ENCODE peak calls at places on chromosome 14, in four cellular contexts. B is neural progenitor cell, C is colonic mucosa, A is GM12878. F is an unnamed sample.

GRCh38 chr14:25111061-25111601 is 61.2 kb upstream of the STXBP6 start:
- DNase-seq in B (no peak), C (no peak), A (no peak), F (no peak)

GRCh38 chr14:102044566-102044965 is 42.3 kb downstream of the HSP90AA1 start:
- DNase-seq in B (no peak), C (no peak), A (no peak), F (no peak)

GRCh38 chr14:92556863-92557543 is 43.4 kb downstream of the RIN3 start:
- DNase-seq in B (no peak), C (no peak), A (no peak), F (no peak)

GRCh38 chr14:67908061-67908767 is 88.6 kb downstream of the RAD51B start:
- DNase-seq in B (no peak), C (no peak), A (no peak), F (no peak)

GRCh38 chr14:34173916-34174315 is 223.0 kb upstream of the EGLN3 start:
- DNase-seq in B (no peak), C (no peak), A (no peak), F (no peak)

GRCh38 chr14:104432611-104433231 is 146.8 kb upstream of the C14orf180 start:
- DNase-seq in B (no peak), C (no peak), A (no peak), F (no peak)

GRCh38 chr14:89240414-89240813 is 176.6 kb downstream of the FOXN3 start:
- DNase-seq in B (no peak), C (no peak), A (no peak), F (no peak)

GRCh38 chr14:50399251-50400032 is 2.8 kb upstream of the CDKL1 start:
- DNase-seq in B (no peak), C (peak; percentile 80), A (no peak), F (no peak)

GRCh38 chr14:102451064-102451352 is 58.6 kb downstream of the ANKRD9 start:
- DNase-seq in B (no peak), C (no peak), A (no peak), F (no peak)

GRCh38 chr14:35159742-35160409 is 37.5 kb downstream of the PRORP start:
- DNase-seq in B (no peak), C (no peak), A (no peak), F (no peak)

GRCh38 chr14:102554835-102555819 is 37.3 kb upstream of the RCOR1 start:
- DNase-seq in B (peak; percentile 87), C (peak; percentile 66), A (no peak), F (no peak)

GRCh38 chr14:68687746-68688145 is 105.1 kb downstream of the ZFP36L1 start:
- DNase-seq in B (no peak), C (no peak), A (no peak), F (no peak)

GRCh38 chr14:52692248-52692962 is 3.0 kb downstream of the ERO1A start:
- DNase-seq in B (no peak), C (no peak), A (no peak), F (no peak)

GRCh38 chr14:68888883-68889282 is 90.2 kb downstream of the ACTN1 start:
- DNase-seq in B (no peak), C (no peak), A (no peak), F (no peak)

GRCh38 chr14:22926316-22926715 is 2.9 kb downstream of the PRMT5 start:
- DNase-seq in B (no peak), C (peak; percentile 58), A (no peak), F (no peak)

GRCh38 chr14:90177537-90178189 is 78.7 kb upstream of the PSMC1 start:
- DNase-seq in B (no peak), C (no peak), A (no peak), F (no peak)

GRCh38 chr14:68110989-68111704 is 291.6 kb downstream of the RAD51B start:
- DNase-seq in B (no peak), C (no peak), A (peak; percentile 21), F (no peak)

GRCh38 chr14:56810341-56810740 is at the start of gene OTX2:
- DNase-seq in B (peak; percentile 84), C (no peak), A (no peak), F (no peak)

GRCh38 chr14:95545769-95546168 is 10.9 kb downstream of the GLRX5 start:
- DNase-seq in B (no peak), C (no peak), A (no peak), F (no peak)

GRCh38 chr14:73712071-73712506 is 2.1 kb downstream of the PNMA1 start:
- DNase-seq in B (no peak), C (no peak), A (no peak), F (no peak)

GRCh38 chr14:69069020-69069421 is 83.9 kb downstream of the DCAF5 start:
- DNase-seq in B (no peak), C (no peak), A (no peak), F (no peak)

GRCh38 chr14:22848391-22849164 is 12.2 kb downstream of the MMP14 start:
- DNase-seq in B (peak; percentile 23), C (peak; percentile 46), A (no peak), F (no peak)

DNA sequence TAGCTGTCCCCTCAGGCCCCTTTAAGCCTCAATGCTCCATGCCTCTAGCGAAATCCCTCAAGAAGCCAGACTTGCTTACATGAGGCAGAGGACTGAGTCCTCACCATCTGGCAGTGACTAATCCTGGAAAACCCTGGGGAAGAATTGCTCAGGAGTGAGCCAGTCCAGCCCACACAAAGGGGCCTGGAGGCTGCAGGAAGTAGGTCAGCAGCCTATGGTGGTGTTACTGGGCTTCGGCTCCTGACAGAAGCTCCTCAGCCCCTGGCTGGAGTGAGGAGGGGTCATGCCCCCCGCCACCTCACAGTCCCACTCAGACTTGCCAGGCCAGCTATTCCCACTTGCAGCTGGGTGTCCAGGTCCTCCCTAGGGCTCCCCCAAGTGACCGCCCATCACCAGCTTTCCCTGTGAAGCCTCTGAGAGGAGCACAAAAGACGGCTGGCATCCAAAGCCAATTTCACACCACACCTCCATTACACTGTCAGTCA is 250.5 kb downstream of the DPF3 start:
- DNase-seq in B (no peak), C (no peak), A (no peak), F (no peak)
- TF ChIP-seq CTCF in B (no peak), C (no peak), A (no peak), F (no peak)

GRCh38 chr14:29927596-29928341 is at the start of gene PRKD1:
- DNase-seq in B (peak; percentile 87), C (peak; percentile 48), A (no peak), F (no peak)
- TF ChIP-seq CTCF in B (peak; percentile 12), C (peak; percentile 9), A (no peak), F (no peak)

GRCh38 chr14:97185186-97185585 is 388.0 kb downstream of the VRK1 start:
- DNase-seq in B (peak; percentile 48), C (no peak), A (no peak), F (no peak)
- TF ChIP-seq CTCF in B (peak; percentile 62), C (no peak), A (peak; percentile 35), F (no peak)

GRCh38 chr14:30608533-30609006 is 13.5 kb upstream of the SCFD1 start:
- DNase-seq in B (no peak), C (no peak), A (no peak), F (no peak)
- TF ChIP-seq CTCF in B (no peak), C (no peak), A (no peak), F (no peak)

DNA sequence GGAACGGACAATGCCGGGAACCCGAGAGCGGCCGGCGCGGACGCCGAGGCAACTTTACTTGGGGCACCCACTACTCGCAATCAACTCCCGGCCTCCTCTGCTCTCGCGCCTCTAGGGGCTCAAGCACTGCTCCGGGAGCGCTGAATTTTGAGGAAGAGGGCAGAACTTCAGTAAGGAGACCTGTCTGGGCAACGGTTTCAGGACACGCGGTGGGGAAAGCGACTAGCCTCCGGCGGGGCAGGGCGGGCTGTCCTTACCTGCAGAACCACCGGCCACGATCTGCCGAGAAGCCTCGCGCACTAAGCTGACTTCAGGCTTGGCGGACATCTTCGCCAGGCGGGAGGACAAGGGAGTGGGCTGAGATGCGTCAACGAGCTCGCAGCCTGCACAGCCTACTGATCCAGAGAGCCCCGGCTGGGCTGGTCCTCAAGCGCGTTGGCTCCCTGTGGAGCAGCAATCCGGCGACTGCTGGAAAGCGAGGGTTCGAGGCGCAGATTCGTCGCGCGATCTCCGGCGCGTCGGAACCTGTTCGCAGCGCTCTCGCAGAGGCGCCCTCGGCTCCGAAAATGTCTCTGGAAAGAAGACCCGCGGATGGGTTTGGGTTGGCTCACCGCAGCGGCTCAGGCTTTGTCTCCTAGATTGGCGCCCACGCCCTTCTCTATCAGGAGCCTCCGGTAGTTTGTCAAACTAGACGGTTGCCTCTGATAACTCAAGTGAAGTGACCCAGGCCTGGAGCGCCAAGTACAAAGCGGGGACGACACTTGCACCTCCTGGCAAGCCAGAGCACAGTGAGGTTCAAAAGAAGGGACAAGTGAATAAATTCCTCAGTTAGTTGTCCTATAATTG is at the start of gene SLC25A21:
- DNase-seq in B (peak; percentile 85), C (peak; percentile 74), A (no peak), F (no peak)
- TF ChIP-seq CTCF in B (no peak), C (no peak), A (no peak), F (peak; percentile 13)

GRCh38 chr14:60488175-60488574 is 2.3 kb upstream of the C14orf39 start:
- DNase-seq in B (no peak), C (no peak), A (no peak), F (no peak)
- TF ChIP-seq CTCF in B (peak; percentile 50), C (no peak), A (no peak), F (no peak)

F was measured in esophagus squamous epithelium.